ENCODE peak calls at places on chromosomes 4 and X, in ten cellular contexts. Y is lower lobe of right lung; R is tibial nerve; T is AG04450; M is psoas muscle; J is H1; H is esophagus squamous epithelium; N is A673; K is CD8-positive, alpha-beta T cell; F is upper lobe of left lung. Q is an unnamed sample. For H3K9me3, the result is how much of the 10 kb centered on the place peaks cover.

GRCh38 chrX:69150294-69150960 is 14.8 kb downstream of the PJA1 start:
- DNase-seq in Y (no peak), R (no peak), T (no peak), M (no peak), J (no peak), H (no peak), N (no peak), K (peak), F (no peak), Q (no peak)

GRCh38 chrX:108123591-108124366 is 32.2 kb downstream of the ATG4A start:
- DNase-seq in Y (no peak), R (no peak), T (no peak), M (no peak), J (no peak), H (no peak), N (no peak), K (no peak), F (no peak), Q (no peak)

GRCh38 chr4:3231431-3231980 is 17.5 kb upstream of the MSANTD1 start:
- DNase-seq in Y (peak), R (no peak), T (no peak), M (no peak), J (no peak), H (no peak), N (no peak), K (no peak), F (no peak), Q (no peak)

GRCh38 chr4:108107729-108108382 is 60.9 kb downstream of the LEF1 start:
- DNase-seq in Y (no peak), R (no peak), T (no peak), M (no peak), J (no peak), H (no peak), N (no peak), K (no peak), F (no peak), Q (no peak)

GRCh38 chr4:159487284-159487747 is 384.4 kb downstream of the RAPGEF2 start:
- DNase-seq in Y (no peak), R (peak), T (peak), M (peak), J (peak), H (no peak), N (peak), K (no peak), F (peak), Q (no peak)

GRCh38 chr4:160091631-160092030 is 988.8 kb downstream of the RAPGEF2 start:
- DNase-seq in Y (no peak), R (no peak), T (no peak), M (no peak), J (no peak), H (no peak), N (no peak), K (no peak), F (no peak), Q (no peak)

GRCh38 chr4:73599182-73599581 is 21.1 kb downstream of the RASSF6 start:
- DNase-seq in Y (no peak), R (no peak), T (peak), M (no peak), J (peak), H (no peak), N (no peak), K (no peak), F (no peak), Q (no peak)

GRCh38 chrX:13283512-13283911 is 36.3 kb downstream of the ATXN3L start:
- DNase-seq in Y (no peak), R (no peak), T (no peak), M (no peak), J (no peak), H (no peak), N (peak), K (no peak), F (no peak), Q (no peak)

GRCh38 chr4:18071894-18072293 is 50.3 kb upstream of the LCORL start:
- DNase-seq in Y (no peak), R (no peak), T (no peak), M (no peak), J (no peak), H (no peak), N (no peak), K (no peak), F (no peak), Q (no peak)

GRCh38 chr4:74258949-74259348 is 49.3 kb upstream of the EPGN start:
- DNase-seq in Y (no peak), R (peak), T (no peak), M (no peak), J (no peak), H (no peak), N (no peak), K (no peak), F (no peak), Q (no peak)

GRCh38 chr4:73613130-73613529 is 7.1 kb downstream of the RASSF6 start:
- DNase-seq in Y (no peak), R (no peak), T (no peak), M (no peak), J (no peak), H (no peak), N (no peak), K (no peak), F (no peak), Q (no peak)

GRCh38 chr4:184409911-184410692 is 64.2 kb downstream of the IRF2 start:
- DNase-seq in Y (no peak), R (no peak), T (no peak), M (no peak), J (no peak), H (no peak), N (no peak), K (peak), F (no peak), Q (no peak)

GRCh38 chr4:110668463-110669245 is 45.8 kb upstream of the PITX2 start:
- DNase-seq in Y (no peak), R (no peak), T (no peak), M (no peak), J (no peak), H (no peak), N (no peak), K (no peak), F (no peak), Q (no peak)

GRCh38 chr4:113434247-113434587 is 327.3 kb downstream of the CAMK2D start:
- DNase-seq in Y (no peak), R (no peak), T (no peak), M (no peak), J (no peak), H (no peak), N (no peak), K (no peak), F (no peak), Q (no peak)

GRCh38 chrX:11341274-11342256 is 48.4 kb downstream of the AMELX start:
- DNase-seq in Y (peak), R (peak), T (no peak), M (peak), J (no peak), H (peak), N (peak), K (no peak), F (peak), Q (peak)

GRCh38 chr4:52577285-52577968 is 81.7 kb downstream of the USP46 start:
- DNase-seq in Y (no peak), R (no peak), T (no peak), M (no peak), J (no peak), H (no peak), N (peak), K (no peak), F (no peak), Q (no peak)

GRCh38 chr4:4637710-4638109 is 95.9 kb upstream of the STX18 start:
- DNase-seq in Y (no peak), R (no peak), T (no peak), M (no peak), J (no peak), H (no peak), N (no peak), K (no peak), F (no peak), Q (no peak)

GRCh38 chrX:137051978-137052640 is 18.3 kb upstream of the GPR101 start:
- DNase-seq in Y (peak), R (peak), T (no peak), M (peak), J (peak), H (no peak), N (peak), K (peak), F (peak), Q (peak)

GRCh38 chrX:45781901-45782553 is 581.4 kb upstream of the DIPK2B start:
- DNase-seq in Y (no peak), R (no peak), T (peak), M (no peak), J (no peak), H (no peak), N (peak), K (no peak), F (no peak), Q (no peak)

GRCh38 chr4:147787204-147787603 is 55.3 kb downstream of the ARHGAP10 start:
- DNase-seq in Y (no peak), R (no peak), T (no peak), M (peak), J (no peak), H (no peak), N (no peak), K (no peak), F (no peak), Q (peak)

GRCh38 chr4:181161669-181162068 is 1081.5 kb upstream of the TENM3 start:
- DNase-seq in Y (no peak), R (no peak), T (no peak), M (no peak), J (no peak), H (no peak), N (peak), K (no peak), F (no peak), Q (no peak)

GRCh38 chr4:138741366-138741765 is 274.2 kb upstream of the NOCT start:
- DNase-seq in Y (no peak), R (no peak), T (no peak), M (no peak), J (no peak), H (no peak), N (no peak), K (no peak), F (no peak), Q (no peak)

GRCh38 chr4:54840992-54841768 is 183.4 kb downstream of the KIT start:
- DNase-seq in Y (no peak), R (no peak), T (no peak), M (no peak), J (no peak), H (no peak), N (peak), K (no peak), F (no peak), Q (no peak)

GRCh38 chr4:100246697-100247096 is 56.4 kb upstream of the DDIT4L start:
- DNase-seq in Y (no peak), R (no peak), T (no peak), M (peak), J (no peak), H (no peak), N (no peak), K (no peak), F (no peak), Q (no peak)

GRCh38 chr4:108483077-108483476 is 137.3 kb upstream of the RPL34 start:
- DNase-seq in Y (no peak), R (no peak), T (no peak), M (no peak), J (no peak), H (no peak), N (peak), K (no peak), F (no peak), Q (no peak)

GRCh38 chrX:71184092-71184491 is 38.9 kb upstream of the GJB1 start:
- DNase-seq in Y (no peak), R (no peak), T (no peak), M (no peak), J (no peak), H (no peak), N (no peak), K (no peak), F (no peak), Q (no peak)

GRCh38 chr4:41835321-41835995 is 86.9 kb upstream of the PHOX2B start:
- DNase-seq in Y (no peak), R (no peak), T (no peak), M (no peak), J (no peak), H (no peak), N (no peak), K (no peak), F (no peak), Q (no peak)

GRCh38 chr4:185344743-185345538 is 50.8 kb downstream of the LRP2BP start:
- DNase-seq in Y (no peak), R (no peak), T (no peak), M (no peak), J (no peak), H (no peak), N (no peak), K (no peak), F (no peak), Q (no peak)

GRCh38 chr4:118931791-118932190 is 43.1 kb downstream of the SYNPO2 start:
- DNase-seq in Y (no peak), R (no peak), T (no peak), M (no peak), J (no peak), H (no peak), N (no peak), K (no peak), F (no peak), Q (no peak)

GRCh38 chrX:136627381-136627780 is 20.6 kb upstream of the CD40LG start:
- DNase-seq in Y (no peak), R (no peak), T (no peak), M (no peak), J (no peak), H (no peak), N (no peak), K (no peak), F (no peak), Q (no peak)

GRCh38 chr4:157739237-157739636 is 433.6 kb downstream of the GASK1B start:
- DNase-seq in Y (no peak), R (no peak), T (no peak), M (no peak), J (no peak), H (no peak), N (peak), K (no peak), F (no peak), Q (peak)

GRCh38 chrX:20224814-20225487 is 41.8 kb downstream of the RPS6KA3 start:
- DNase-seq in Y (no peak), R (no peak), T (no peak), M (no peak), J (no peak), H (no peak), N (no peak), K (no peak), F (no peak), Q (no peak)

GRCh38 chr4:86055898-86056297 is 304.0 kb downstream of the MAPK10 start:
- DNase-seq in Y (no peak), R (no peak), T (no peak), M (no peak), J (no peak), H (no peak), N (peak), K (no peak), F (no peak), Q (no peak)

GRCh38 chrX:20056704-20057103 is 60.0 kb downstream of the MAP7D2 start:
- DNase-seq in Y (no peak), R (no peak), T (no peak), M (no peak), J (no peak), H (no peak), N (no peak), K (no peak), F (no peak), Q (no peak)

GRCh38 chr4:36722986-36723385 is 441.6 kb downstream of the DTHD1 start:
- DNase-seq in Y (no peak), R (no peak), T (no peak), M (no peak), J (no peak), H (no peak), N (no peak), K (no peak), F (no peak), Q (no peak)

GRCh38 chr4:163331629-163332360 is 601 bp downstream of the NPY1R start:
- DNase-seq in Y (peak), R (no peak), T (no peak), M (peak), J (peak), H (no peak), N (peak), K (no peak), F (no peak), Q (peak)

GRCh38 chr4:187103351-187103750 is 379.7 kb upstream of the FAT1 start:
- DNase-seq in Y (no peak), R (no peak), T (no peak), M (no peak), J (no peak), H (no peak), N (no peak), K (no peak), F (no peak), Q (no peak)
- H3K9me3 ChIP-seq in Y (under half), R (under half), T (under half), M (under half), J (under half), H (under half), N (under half), K (under half), F (under half), Q (under half)

DNA sequence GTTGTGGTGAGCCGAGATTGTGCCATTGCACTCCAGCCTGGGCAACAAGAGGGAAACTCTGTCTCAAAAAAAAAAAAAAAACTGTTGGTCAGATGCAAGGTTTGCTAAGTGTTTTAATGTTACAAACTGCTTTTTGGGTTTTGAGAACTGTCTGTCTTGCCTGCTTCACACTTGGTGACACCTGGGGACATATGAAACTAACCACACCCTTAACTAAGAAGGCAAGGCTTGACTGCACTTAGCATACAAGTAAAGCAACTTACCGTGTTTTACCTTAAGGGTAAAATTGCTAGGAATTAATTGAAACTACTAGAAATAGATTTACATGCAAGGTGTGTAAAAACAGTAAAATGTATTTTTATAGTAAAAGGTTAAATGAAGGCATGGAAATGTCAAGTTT is 180.4 kb downstream of the OR13H1 start:
- DNase-seq in Y (no peak), R (no peak), T (no peak), M (no peak), J (no peak), H (no peak), N (no peak), K (no peak), F (no peak), Q (no peak)
- H3K9me3 ChIP-seq in Y (under half), R (under half), T (under half), M (under half), J (under half), H (under half), N (under half), K (under half), F (under half), Q (under half)

DNA sequence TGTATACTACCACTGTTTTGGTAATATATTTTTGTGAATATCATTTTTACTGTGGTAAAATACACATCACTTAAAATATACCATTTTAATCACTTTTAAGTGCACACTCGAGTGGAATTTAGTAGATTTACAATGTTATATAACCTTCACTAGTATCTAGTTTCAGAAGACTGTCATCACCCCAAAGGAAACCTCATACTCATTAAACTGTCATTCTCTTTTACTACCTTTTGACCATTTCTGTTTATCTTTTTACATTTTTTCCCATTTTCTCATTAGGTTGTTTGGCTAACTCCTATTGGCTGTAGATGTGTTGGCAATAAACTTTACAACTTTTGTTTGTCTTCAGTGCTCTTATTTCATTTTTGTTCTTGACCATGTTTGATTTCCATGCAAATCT is 1168.4 kb upstream of the PCDH7 start:
- DNase-seq in Y (no peak), R (no peak), T (no peak), M (no peak), J (no peak), H (no peak), N (no peak), K (no peak), F (no peak), Q (no peak)
- H3K9me3 ChIP-seq in Y (under half), R (under half), T (under half), M (under half), J (under half), H (under half), N (under half), K (under half), F (under half), Q (under half)

DNA sequence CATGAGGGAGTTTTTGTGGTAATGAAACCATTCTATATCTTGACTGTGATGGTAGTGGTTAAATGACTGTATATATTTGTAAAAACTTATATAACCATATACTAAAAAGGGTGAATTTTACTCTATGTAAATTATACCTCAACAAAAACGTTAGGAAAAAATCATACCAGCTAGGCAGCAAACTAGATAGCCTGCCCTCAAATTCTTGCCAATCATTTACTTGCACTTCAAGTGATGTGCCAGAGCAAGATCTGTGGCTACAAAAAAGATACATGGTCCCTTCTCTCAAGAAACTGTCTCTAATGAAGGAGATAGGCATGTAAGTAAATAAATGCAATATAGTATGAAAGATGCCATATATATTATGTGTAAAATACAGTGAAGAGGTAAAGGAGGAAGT is 10.0 kb upstream of the RNF128 start:
- DNase-seq in Y (no peak), R (no peak), T (no peak), M (no peak), J (no peak), H (no peak), N (no peak), K (no peak), F (no peak), Q (no peak)
- H3K9me3 ChIP-seq in Y (under half), R (under half), T (under half), M (under half), J (under half), H (under half), N (under half), K (under half), F (under half), Q (under half)

GRCh38 chr4:182828678-182829025 is 88.5 kb downstream of the DCTD start:
- DNase-seq in Y (no peak), R (no peak), T (no peak), M (no peak), J (no peak), H (no peak), N (no peak), K (no peak), F (peak), Q (no peak)

GRCh38 chr4:182827166-182827565 is 90.0 kb downstream of the DCTD start:
- DNase-seq in Y (no peak), R (no peak), T (no peak), M (no peak), J (no peak), H (no peak), N (no peak), K (no peak), F (no peak), Q (no peak)

GRCh38 chr4:182827981-182828677 is 89.1 kb downstream of the DCTD start:
- DNase-seq in Y (no peak), R (no peak), T (no peak), M (no peak), J (no peak), H (no peak), N (no peak), K (no peak), F (peak), Q (no peak)

GRCh38 chr4:182831376-182831775 is 85.8 kb downstream of the DCTD start:
- DNase-seq in Y (no peak), R (no peak), T (no peak), M (no peak), J (no peak), H (no peak), N (no peak), K (no peak), F (no peak), Q (no peak)

GRCh38 chr4:182829196-182829595 is 88.0 kb downstream of the DCTD start:
- DNase-seq in Y (no peak), R (no peak), T (no peak), M (no peak), J (no peak), H (no peak), N (no peak), K (no peak), F (no peak), Q (no peak)
- H3K9me3 ChIP-seq in Y (under half), R (under half), T (under half), M (under half), J (under half), H (under half), N (under half), K (under half), F (under half), Q (under half)

DNA sequence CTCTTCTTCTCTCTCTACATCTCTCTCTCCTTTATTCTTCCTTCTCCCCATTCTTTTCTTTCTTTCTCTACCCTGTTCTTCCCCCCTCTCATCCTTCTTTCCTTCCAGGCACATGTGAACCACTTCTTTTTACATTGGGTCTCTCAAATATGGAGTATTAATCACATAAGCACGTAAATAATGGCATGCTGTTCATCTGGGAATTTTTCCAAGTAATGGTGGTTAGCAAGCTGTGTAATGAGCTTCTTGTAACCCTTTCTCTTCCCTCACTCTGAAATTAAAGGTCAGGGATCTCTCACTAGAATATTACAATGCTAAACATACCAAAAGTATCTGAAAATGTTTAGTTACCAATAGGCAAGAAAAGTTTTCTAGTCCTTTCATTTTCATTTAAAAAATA is 239.9 kb upstream of the TEX13A start:
- DNase-seq in Y (no peak), R (no peak), T (no peak), M (no peak), J (no peak), H (no peak), N (no peak), K (no peak), F (no peak), Q (no peak)
- H3K9me3 ChIP-seq in Y (under half), R (under half), T (under half), M (under half), J (under half), H (under half), N (under half), K (under half), F (under half), Q (under half)